ENCODE peak calls at places on chromosome 15, in nine cellular contexts. One of them, this sample, is unnamed.
A peak's percentile ranks its signal among the peaks of the same experiment; 100 is the strongest.

GRCh38 chr15:101481917-101482525 is 7.5 kb downstream of the PCSK6 start:
- DNase-seq in activated B cell treated with CpG ODN at 0.5 μM for 24 hours: no peak
- DNase-seq in Calu3: no peak
- DNase-seq in glutamatergic neuron: no peak
- DNase-seq in AG10803: no peak
- DNase-seq in IMR-90: no peak
- DNase-seq in AG04450: no peak
- DNase-seq in heart left ventricle: no peak
- DNase-seq in nephron progenitor cell: no peak
- DNase-seq in this sample: no peak

GRCh38 chr15:84715442-84716035 is 400 bp downstream of the SEC11A start:
- DNase-seq in IMR-90: peak; percentile 28
- DNase-seq in nephron progenitor cell: peak; percentile 35
- DNase-seq in activated B cell treated with CpG ODN at 0.5 μM for 24 hours: no peak
- DNase-seq in glutamatergic neuron: peak; percentile 25
- DNase-seq in AG04450: no peak
- DNase-seq in Calu3: peak; percentile 33
- DNase-seq in heart left ventricle: peak; percentile 46
- DNase-seq in AG10803: peak; percentile 16
- DNase-seq in this sample: peak; percentile 51

GRCh38 chr15:31193291-31193690 is 91.8 kb upstream of the TRPM1 start:
- DNase-seq in heart left ventricle: no peak
- DNase-seq in AG10803: no peak
- DNase-seq in nephron progenitor cell: no peak
- DNase-seq in activated B cell treated with CpG ODN at 0.5 μM for 24 hours: no peak
- DNase-seq in glutamatergic neuron: no peak
- DNase-seq in IMR-90: no peak
- DNase-seq in AG04450: no peak
- DNase-seq in Calu3: no peak
- DNase-seq in this sample: no peak

GRCh38 chr15:47027322-47027946 is 689.9 kb upstream of the SEMA6D start:
- DNase-seq in Calu3: no peak
- DNase-seq in AG04450: no peak
- DNase-seq in AG10803: no peak
- DNase-seq in nephron progenitor cell: no peak
- DNase-seq in heart left ventricle: no peak
- DNase-seq in IMR-90: no peak
- DNase-seq in activated B cell treated with CpG ODN at 0.5 μM for 24 hours: no peak
- DNase-seq in glutamatergic neuron: no peak
- DNase-seq in this sample: no peak

GRCh38 chr15:68623301-68623892 is 44.6 kb downstream of the CORO2B start:
- DNase-seq in AG10803: no peak
- DNase-seq in Calu3: no peak
- DNase-seq in glutamatergic neuron: no peak
- DNase-seq in nephron progenitor cell: no peak
- DNase-seq in activated B cell treated with CpG ODN at 0.5 μM for 24 hours: no peak
- DNase-seq in heart left ventricle: no peak
- DNase-seq in AG04450: no peak
- DNase-seq in IMR-90: peak; percentile 67
- DNase-seq in this sample: no peak

GRCh38 chr15:47741082-47741481 is 23.8 kb downstream of the SEMA6D start:
- DNase-seq in activated B cell treated with CpG ODN at 0.5 μM for 24 hours: no peak
- DNase-seq in nephron progenitor cell: no peak
- DNase-seq in AG10803: no peak
- DNase-seq in IMR-90: no peak
- DNase-seq in Calu3: no peak
- DNase-seq in heart left ventricle: no peak
- DNase-seq in AG04450: no peak
- DNase-seq in glutamatergic neuron: no peak
- DNase-seq in this sample: no peak

GRCh38 chr15:50227076-50227475 is 38.5 kb downstream of the HDC start:
- DNase-seq in nephron progenitor cell: no peak
- DNase-seq in AG04450: peak; percentile 34
- DNase-seq in AG10803: peak; percentile 88
- DNase-seq in glutamatergic neuron: no peak
- DNase-seq in IMR-90: peak; percentile 88
- DNase-seq in activated B cell treated with CpG ODN at 0.5 μM for 24 hours: no peak
- DNase-seq in Calu3: no peak
- DNase-seq in heart left ventricle: no peak
- DNase-seq in this sample: no peak

GRCh38 chr15:67927501-67928156 is 87.8 kb upstream of the RNU6-1 start:
- DNase-seq in nephron progenitor cell: no peak
- DNase-seq in Calu3: no peak
- DNase-seq in activated B cell treated with CpG ODN at 0.5 μM for 24 hours: no peak
- DNase-seq in heart left ventricle: peak; percentile 81
- DNase-seq in glutamatergic neuron: no peak
- DNase-seq in AG10803: peak; percentile 39
- DNase-seq in IMR-90: peak; percentile 97
- DNase-seq in AG04450: peak; percentile 92
- DNase-seq in this sample: peak; percentile 16

GRCh38 chr15:40333922-40334492 is 6.7 kb downstream of the CCDC9B start:
- DNase-seq in AG04450: no peak
- DNase-seq in Calu3: no peak
- DNase-seq in IMR-90: peak; percentile 86
- DNase-seq in heart left ventricle: peak; percentile 80
- DNase-seq in nephron progenitor cell: no peak
- DNase-seq in AG10803: peak; percentile 56
- DNase-seq in glutamatergic neuron: no peak
- DNase-seq in activated B cell treated with CpG ODN at 0.5 μM for 24 hours: no peak
- DNase-seq in this sample: no peak

GRCh38 chr15:31262901-31263671 is 63.5 kb upstream of the KLF13 start:
- DNase-seq in glutamatergic neuron: no peak
- DNase-seq in nephron progenitor cell: no peak
- DNase-seq in AG04450: no peak
- DNase-seq in AG10803: peak; percentile 48
- DNase-seq in Calu3: no peak
- DNase-seq in activated B cell treated with CpG ODN at 0.5 μM for 24 hours: peak; percentile 41
- DNase-seq in IMR-90: peak; percentile 7
- DNase-seq in heart left ventricle: peak; percentile 42
- DNase-seq in this sample: peak; percentile 95

GRCh38 chr15:95018888-95019545 is 787.7 kb downstream of the MCTP2 start:
- DNase-seq in activated B cell treated with CpG ODN at 0.5 μM for 24 hours: no peak
- DNase-seq in nephron progenitor cell: no peak
- DNase-seq in glutamatergic neuron: no peak
- DNase-seq in AG10803: peak; percentile 68
- DNase-seq in heart left ventricle: no peak
- DNase-seq in AG04450: peak; percentile 52
- DNase-seq in Calu3: peak; percentile 32
- DNase-seq in IMR-90: peak; percentile 83
- DNase-seq in this sample: peak; percentile 65

GRCh38 chr15:101723161-101723873 is 956 bp downstream of the TARS3 start:
- DNase-seq in glutamatergic neuron: no peak
- DNase-seq in nephron progenitor cell: no peak
- DNase-seq in heart left ventricle: no peak
- DNase-seq in IMR-90: peak; percentile 26
- DNase-seq in AG10803: peak; percentile 35
- DNase-seq in Calu3: no peak
- DNase-seq in AG04450: no peak
- DNase-seq in activated B cell treated with CpG ODN at 0.5 μM for 24 hours: no peak
- DNase-seq in this sample: peak; percentile 8

GRCh38 chr15:32652178-32652577 is 10.7 kb downstream of the SCG5 start:
- DNase-seq in heart left ventricle: no peak
- DNase-seq in AG04450: no peak
- DNase-seq in activated B cell treated with CpG ODN at 0.5 μM for 24 hours: no peak
- DNase-seq in IMR-90: no peak
- DNase-seq in glutamatergic neuron: no peak
- DNase-seq in nephron progenitor cell: no peak
- DNase-seq in AG10803: no peak
- DNase-seq in Calu3: no peak
- DNase-seq in this sample: no peak

GRCh38 chr15:32651229-32651837 is 9.8 kb downstream of the SCG5 start:
- DNase-seq in heart left ventricle: no peak
- DNase-seq in AG04450: peak; percentile 38
- DNase-seq in AG10803: peak; percentile 82
- DNase-seq in glutamatergic neuron: peak; percentile 68
- DNase-seq in IMR-90: peak; percentile 73
- DNase-seq in Calu3: peak; percentile 11
- DNase-seq in nephron progenitor cell: peak; percentile 66
- DNase-seq in activated B cell treated with CpG ODN at 0.5 μM for 24 hours: no peak
- DNase-seq in this sample: peak; percentile 70

GRCh38 chr15:32646304-32646703 is 4.8 kb downstream of the SCG5 start:
- DNase-seq in Calu3: no peak
- DNase-seq in activated B cell treated with CpG ODN at 0.5 μM for 24 hours: no peak
- DNase-seq in AG04450: no peak
- DNase-seq in AG10803: no peak
- DNase-seq in nephron progenitor cell: no peak
- DNase-seq in heart left ventricle: no peak
- DNase-seq in IMR-90: no peak
- DNase-seq in glutamatergic neuron: no peak
- DNase-seq in this sample: no peak

GRCh38 chr15:32643907-32644445 is 2.5 kb downstream of the SCG5 start:
- DNase-seq in IMR-90: peak; percentile 66
- DNase-seq in nephron progenitor cell: no peak
- DNase-seq in activated B cell treated with CpG ODN at 0.5 μM for 24 hours: no peak
- DNase-seq in Calu3: no peak
- DNase-seq in heart left ventricle: no peak
- DNase-seq in AG04450: no peak
- DNase-seq in AG10803: peak; percentile 36
- DNase-seq in glutamatergic neuron: no peak
- DNase-seq in this sample: no peak

DNA sequence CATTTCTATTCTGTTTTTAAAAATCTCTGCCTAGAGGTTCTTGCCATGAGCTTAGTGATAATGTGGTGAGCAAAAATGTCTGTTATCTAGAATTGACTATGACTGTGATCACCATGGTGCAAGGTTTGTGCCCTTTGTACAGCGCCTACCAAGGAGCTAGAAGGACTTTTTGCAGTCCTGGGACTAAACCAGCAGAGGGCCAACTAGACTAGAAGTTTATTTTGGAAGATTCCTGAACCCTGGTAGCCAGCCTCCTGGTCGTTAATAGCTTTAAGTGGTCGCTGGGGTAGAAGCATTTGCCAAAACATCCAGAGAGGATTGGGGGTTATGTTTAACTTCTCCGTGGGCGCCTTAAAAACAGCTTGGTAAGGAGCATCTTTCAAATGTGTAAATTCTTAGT is 7.8 kb downstream of the SCG5 start:
- DNase-seq in IMR-90: peak; percentile 39
- DNase-seq in heart left ventricle: no peak
- DNase-seq in activated B cell treated with CpG ODN at 0.5 μM for 24 hours: no peak
- DNase-seq in glutamatergic neuron: no peak
- DNase-seq in nephron progenitor cell: no peak
- DNase-seq in AG10803: peak; percentile 40
- DNase-seq in Calu3: no peak
- DNase-seq in AG04450: no peak
- DNase-seq in this sample: no peak
- TF ChIP-seq CTCF in IMR-90: peak; percentile 53
- TF ChIP-seq CTCF in heart left ventricle: no peak
- TF ChIP-seq CTCF in activated B cell treated with CpG ODN at 0.5 μM for 24 hours: no peak
- TF ChIP-seq CTCF in glutamatergic neuron: no peak
- TF ChIP-seq CTCF in nephron progenitor cell: peak; percentile 45
- TF ChIP-seq CTCF in AG10803: peak; percentile 67
- TF ChIP-seq CTCF in Calu3: no peak
- TF ChIP-seq CTCF in AG04450: peak; percentile 61
- TF ChIP-seq CTCF in this sample: peak; percentile 4

DNA sequence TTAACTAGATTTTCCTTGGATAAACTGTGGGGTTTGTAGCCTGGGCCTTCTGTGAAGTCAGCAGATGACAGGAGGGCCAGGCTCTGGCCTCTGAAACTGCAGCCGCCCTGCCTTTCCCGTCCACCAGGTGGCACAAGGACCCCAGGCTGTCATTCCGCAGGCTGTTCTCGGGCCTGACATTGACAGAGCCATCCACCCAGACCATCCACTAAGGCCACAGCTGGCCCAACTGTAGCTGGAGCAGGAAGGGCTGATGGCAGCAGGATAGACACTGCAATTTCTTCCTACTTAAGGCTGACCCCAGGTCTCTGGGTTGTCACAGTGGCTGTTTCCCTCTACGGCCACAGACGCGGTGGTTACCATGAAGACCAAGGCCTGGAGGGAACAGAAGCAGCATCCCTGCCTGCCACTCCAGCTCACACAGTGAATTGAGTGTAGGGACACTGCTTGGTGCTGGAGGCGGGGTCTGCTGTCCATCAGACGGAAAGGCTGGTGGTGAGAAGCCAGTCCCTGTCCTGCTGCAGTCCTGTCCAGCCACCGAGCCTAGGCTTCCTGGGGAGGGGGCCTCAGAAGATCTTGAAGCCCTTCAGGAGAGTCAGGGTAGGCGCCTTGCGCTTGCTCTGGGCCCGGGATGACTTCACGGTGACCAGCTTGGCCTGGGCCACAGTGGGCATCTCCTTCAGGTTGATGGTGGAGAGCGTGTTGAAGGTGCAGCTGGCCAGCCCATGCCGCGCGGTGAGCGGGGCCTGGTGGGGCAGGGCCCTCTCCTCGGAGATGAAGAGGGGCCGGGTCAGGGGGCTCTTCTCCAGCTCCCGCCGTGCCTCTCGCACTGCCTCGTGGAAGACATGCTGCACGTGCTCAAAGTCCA is 9.4 kb downstream of the SLC51B start:
- DNase-seq in nephron progenitor cell: peak; percentile 84
- DNase-seq in AG04450: no peak
- DNase-seq in heart left ventricle: peak; percentile 75
- DNase-seq in AG10803: peak; percentile 60
- DNase-seq in activated B cell treated with CpG ODN at 0.5 μM for 24 hours: peak; percentile 44
- DNase-seq in Calu3: peak; percentile 88
- DNase-seq in IMR-90: peak; percentile 68
- DNase-seq in glutamatergic neuron: peak; percentile 92
- DNase-seq in this sample: peak; percentile 63
- TF ChIP-seq CTCF in nephron progenitor cell: peak; percentile 88
- TF ChIP-seq CTCF in AG04450: peak; percentile 99
- TF ChIP-seq CTCF in heart left ventricle: peak; percentile 95
- TF ChIP-seq CTCF in AG10803: peak; percentile 97
- TF ChIP-seq CTCF in activated B cell treated with CpG ODN at 0.5 μM for 24 hours: no peak
- TF ChIP-seq CTCF in Calu3: peak; percentile 91
- TF ChIP-seq CTCF in IMR-90: peak; percentile 97
- TF ChIP-seq CTCF in glutamatergic neuron: peak; percentile 94
- TF ChIP-seq CTCF in this sample: peak; percentile 83

GRCh38 chr15:89421219-89421618 is 75.2 kb downstream of the RHCG start:
- DNase-seq in nephron progenitor cell: no peak
- DNase-seq in glutamatergic neuron: no peak
- DNase-seq in AG10803: no peak
- DNase-seq in heart left ventricle: no peak
- DNase-seq in Calu3: no peak
- DNase-seq in AG04450: no peak
- DNase-seq in IMR-90: no peak
- DNase-seq in activated B cell treated with CpG ODN at 0.5 μM for 24 hours: no peak
- DNase-seq in this sample: no peak
- TF ChIP-seq CTCF in nephron progenitor cell: no peak
- TF ChIP-seq CTCF in glutamatergic neuron: no peak
- TF ChIP-seq CTCF in AG10803: no peak
- TF ChIP-seq CTCF in heart left ventricle: no peak
- TF ChIP-seq CTCF in Calu3: no peak
- TF ChIP-seq CTCF in AG04450: no peak
- TF ChIP-seq CTCF in IMR-90: no peak
- TF ChIP-seq CTCF in activated B cell treated with CpG ODN at 0.5 μM for 24 hours: no peak
- TF ChIP-seq CTCF in this sample: no peak

DNA sequence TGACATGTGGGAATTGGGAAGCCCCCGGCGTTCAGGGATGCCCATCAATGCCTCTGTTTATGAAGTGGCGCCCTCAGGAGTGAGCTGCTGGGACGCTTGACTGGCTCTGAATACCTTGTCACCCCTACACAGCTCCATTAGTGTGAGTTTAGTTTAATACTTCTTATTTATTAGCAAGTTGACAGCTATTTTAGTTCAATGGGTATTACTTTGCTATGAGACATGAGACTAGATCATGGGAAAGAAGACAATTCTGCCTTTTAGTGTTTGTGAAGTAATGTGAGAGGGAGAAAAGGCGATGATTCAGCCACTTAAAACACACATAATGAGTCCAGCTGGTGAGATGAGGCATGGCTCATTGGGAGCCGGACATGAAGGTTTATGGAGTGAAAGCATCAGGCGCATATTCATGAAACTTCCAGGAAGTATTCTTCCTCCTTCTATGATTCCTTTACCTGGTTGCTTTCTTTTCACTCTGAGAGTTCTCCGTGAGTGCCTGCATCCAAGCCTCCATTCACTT is 678.6 kb downstream of the NR2F2 start:
- DNase-seq in glutamatergic neuron: no peak
- DNase-seq in activated B cell treated with CpG ODN at 0.5 μM for 24 hours: no peak
- DNase-seq in nephron progenitor cell: peak; percentile 32
- DNase-seq in Calu3: no peak
- DNase-seq in heart left ventricle: no peak
- DNase-seq in AG10803: no peak
- DNase-seq in IMR-90: no peak
- DNase-seq in AG04450: no peak
- DNase-seq in this sample: no peak
- TF ChIP-seq CTCF in glutamatergic neuron: no peak
- TF ChIP-seq CTCF in activated B cell treated with CpG ODN at 0.5 μM for 24 hours: no peak
- TF ChIP-seq CTCF in nephron progenitor cell: no peak
- TF ChIP-seq CTCF in Calu3: no peak
- TF ChIP-seq CTCF in heart left ventricle: no peak
- TF ChIP-seq CTCF in AG10803: no peak
- TF ChIP-seq CTCF in IMR-90: no peak
- TF ChIP-seq CTCF in AG04450: no peak
- TF ChIP-seq CTCF in this sample: no peak

This sample was measured in MCF 10A.